ENCODE peak calls at places on chromosomes 11 and 22, in four cellular contexts. D, J, W and T are unnamed samples.

GRCh38 chr11:90204832-90205646 is 17.8 kb downstream of the CHORDC1 start:
- DNase-seq in D (no peak), J (peak; percentile 58), W (no peak), T (no peak)

GRCh38 chr22:46660604-46661201 is 40.5 kb downstream of the GRAMD4 start:
- DNase-seq in D (no peak), J (no peak), W (peak; percentile 64), T (no peak)

GRCh38 chr22:23565288-23565941 is 14.7 kb downstream of the IGLL1 start:
- DNase-seq in D (no peak), J (peak; percentile 57), W (no peak), T (no peak)

GRCh38 chr11:78489184-78489583 is 71.6 kb upstream of the GAB2 start:
- DNase-seq in D (no peak), J (no peak), W (no peak), T (no peak)

GRCh38 chr11:17561466-17562001 is 14.5 kb downstream of the OTOG start:
- DNase-seq in D (peak; percentile 50), J (no peak), W (no peak), T (peak; percentile 62)

GRCh38 chr11:13761712-13762111 is 93.2 kb downstream of the FAR1 start:
- DNase-seq in D (no peak), J (no peak), W (no peak), T (no peak)

GRCh38 chr11:46265764-46266163 is 11.7 kb upstream of the CREB3L1 start:
- DNase-seq in D (no peak), J (no peak), W (no peak), T (no peak)

GRCh38 chr11:45596571-45596970 is 68.9 kb downstream of the CHST1 start:
- DNase-seq in D (no peak), J (no peak), W (no peak), T (no peak)

GRCh38 chr22:19598054-19598855 is 74.0 kb upstream of the CLDN5 start:
- DNase-seq in D (no peak), J (no peak), W (no peak), T (no peak)

GRCh38 chr22:17444204-17444504 is 74.9 kb downstream of the CECR2 start:
- DNase-seq in D (no peak), J (no peak), W (no peak), T (no peak)

GRCh38 chr11:27242591-27242990 is 120.4 kb downstream of the CCDC34 start:
- DNase-seq in D (no peak), J (no peak), W (no peak), T (no peak)

GRCh38 chr22:38572065-38572464 is 2.1 kb upstream of the DMC1 start:
- DNase-seq in D (no peak), J (peak; percentile 69), W (no peak), T (no peak)
- TF ChIP-seq CTCF in D (peak; percentile 79), J (peak; percentile 71), W (no peak), T (peak; percentile 31)

GRCh38 chr11:22539851-22540376 is 85.7 kb downstream of the FANCF start:
- DNase-seq in D (no peak), J (peak; percentile 46), W (no peak), T (no peak)
- TF ChIP-seq CTCF in D (peak; percentile 76), J (peak; percentile 70), W (no peak), T (no peak)

GRCh38 chr11:38411149-38411548 is 1813.1 kb upstream of the RAG2 start:
- DNase-seq in D (no peak), J (no peak), W (no peak), T (no peak)
- TF ChIP-seq CTCF in D (peak; percentile 51), J (peak; percentile 43), W (no peak), T (no peak)

DNA sequence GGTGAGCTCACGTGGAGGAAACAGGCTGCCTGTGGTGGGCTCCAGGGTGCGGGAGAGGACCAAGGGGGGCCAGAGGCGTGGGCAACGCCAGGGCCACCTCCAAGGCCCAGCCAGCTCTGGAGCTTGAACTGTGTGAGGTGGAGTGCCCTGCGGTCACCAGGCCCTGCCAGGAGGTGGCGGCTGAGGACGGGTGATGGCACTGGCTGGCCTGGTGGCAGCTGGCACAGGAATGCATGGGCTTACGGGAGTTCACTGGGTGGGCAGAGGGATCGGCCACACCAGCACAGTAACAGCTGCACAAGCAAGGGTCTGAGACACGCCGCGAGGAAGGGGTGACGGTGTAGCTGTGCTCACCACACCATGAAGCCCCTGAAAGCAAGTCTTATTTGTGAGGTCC is 15.8 kb downstream of the TOLLIP start:
- DNase-seq in D (no peak), J (no peak), W (peak; percentile 56), T (no peak)
- TF ChIP-seq CTCF in D (peak; percentile 34), J (peak; percentile 33), W (no peak), T (no peak)